ENCODE peak calls at places on chromosomes 5 and 9, in four cellular contexts. One of them, this sample, is unnamed.

GRCh38 chr5:34022131-34022705 is 14.4 kb upstream of the AMACR start:
- DNase-seq in K562: no peak
- DNase-seq in WTC11: no peak
- DNase-seq in HepG2: no peak
- DNase-seq in this sample: no peak

GRCh38 chr9:105119166-105119565 is 125.3 kb upstream of the SLC44A1 start:
- DNase-seq in K562: no peak
- DNase-seq in WTC11: no peak
- DNase-seq in HepG2: no peak
- DNase-seq in this sample: no peak

GRCh38 chr9:78577507-78577906 is 280.6 kb downstream of the PSAT1 start:
- DNase-seq in K562: no peak
- DNase-seq in WTC11: no peak
- DNase-seq in HepG2: no peak
- DNase-seq in this sample: no peak

GRCh38 chr5:96067902-96068614 is 106.4 kb upstream of the ELL2 start:
- DNase-seq in K562: peak; percentile 57
- DNase-seq in WTC11: no peak
- DNase-seq in HepG2: no peak
- DNase-seq in this sample: no peak

GRCh38 chr9:84230355-84231136 is 110.0 kb downstream of the SLC28A3 start:
- DNase-seq in K562: no peak
- DNase-seq in WTC11: no peak
- DNase-seq in HepG2: no peak
- DNase-seq in this sample: no peak

GRCh38 chr9:126902160-126902559 is 12.4 kb upstream of the RALGPS1 start:
- DNase-seq in K562: no peak
- DNase-seq in WTC11: no peak
- DNase-seq in HepG2: no peak
- DNase-seq in this sample: no peak

GRCh38 chr5:90289837-90290236 is 119.7 kb downstream of the CETN3 start:
- DNase-seq in K562: no peak
- DNase-seq in WTC11: no peak
- DNase-seq in HepG2: no peak
- DNase-seq in this sample: no peak

GRCh38 chr9:37239224-37239859 is 119.0 kb downstream of the ZCCHC7 start:
- DNase-seq in K562: no peak
- DNase-seq in WTC11: no peak
- DNase-seq in HepG2: peak; percentile 45
- DNase-seq in this sample: no peak

GRCh38 chr9:94946256-94946655 is 219.8 kb downstream of the AOPEP start:
- DNase-seq in K562: no peak
- DNase-seq in WTC11: no peak
- DNase-seq in HepG2: no peak
- DNase-seq in this sample: no peak

GRCh38 chr9:21964925-21965385 is 29.2 kb downstream of the CDKN2A start:
- DNase-seq in K562: no peak
- DNase-seq in WTC11: no peak
- DNase-seq in HepG2: no peak
- DNase-seq in this sample: no peak

GRCh38 chr5:369151-369939 is 47.8 kb downstream of the AHRR start:
- DNase-seq in K562: no peak
- DNase-seq in WTC11: peak; percentile 12
- DNase-seq in HepG2: no peak
- DNase-seq in this sample: no peak

GRCh38 chr9:120578614-120579013 is 1.4 kb downstream of the CDK5RAP2 start:
- DNase-seq in K562: no peak
- DNase-seq in WTC11: no peak
- DNase-seq in HepG2: no peak
- DNase-seq in this sample: no peak

GRCh38 chr9:100352727-100353505 is at the start of gene TEX10:
- DNase-seq in K562: peak; percentile 92
- DNase-seq in WTC11: peak; percentile 93
- DNase-seq in HepG2: peak; percentile 75
- DNase-seq in this sample: peak; percentile 95

GRCh38 chr5:80982093-80982492 is 21.9 kb downstream of the RASGRF2 start:
- DNase-seq in K562: no peak
- DNase-seq in WTC11: no peak
- DNase-seq in HepG2: no peak
- DNase-seq in this sample: no peak

GRCh38 chr5:116738270-116738947 is 163.8 kb upstream of the SEMA6A start:
- DNase-seq in K562: no peak
- DNase-seq in WTC11: no peak
- DNase-seq in HepG2: no peak
- DNase-seq in this sample: no peak

GRCh38 chr9:37574241-37574721 is 1.9 kb downstream of the FBXO10 start:
- DNase-seq in K562: no peak
- DNase-seq in WTC11: no peak
- DNase-seq in HepG2: no peak
- DNase-seq in this sample: peak; percentile 25

GRCh38 chr9:90921104-90921503 is 119.5 kb downstream of the SYK start:
- DNase-seq in K562: no peak
- DNase-seq in WTC11: no peak
- DNase-seq in HepG2: no peak
- DNase-seq in this sample: no peak

GRCh38 chr5:176934309-176934930 is 35.3 kb upstream of the HK3 start:
- DNase-seq in K562: no peak
- DNase-seq in WTC11: no peak
- DNase-seq in HepG2: no peak
- DNase-seq in this sample: no peak

GRCh38 chr9:137491735-137492432 is 32.8 kb upstream of the NSMF start:
- DNase-seq in K562: peak; percentile 74
- DNase-seq in WTC11: no peak
- DNase-seq in HepG2: no peak
- DNase-seq in this sample: no peak

GRCh38 chr9:100581661-100582060 is 3.8 kb downstream of the CAVIN4 start:
- DNase-seq in K562: no peak
- DNase-seq in WTC11: no peak
- DNase-seq in HepG2: no peak
- DNase-seq in this sample: no peak

GRCh38 chr9:100219347-100219746 is 120.3 kb downstream of the INVS start:
- DNase-seq in K562: no peak
- DNase-seq in WTC11: no peak
- DNase-seq in HepG2: no peak
- DNase-seq in this sample: no peak

GRCh38 chr9:92943062-92943616 is 4.2 kb upstream of the FGD3 start:
- DNase-seq in K562: no peak
- DNase-seq in WTC11: no peak
- DNase-seq in HepG2: no peak
- DNase-seq in this sample: no peak

GRCh38 chr9:90029996-90030395 is 425.2 kb downstream of the GADD45G start:
- DNase-seq in K562: no peak
- DNase-seq in WTC11: no peak
- DNase-seq in HepG2: no peak
- DNase-seq in this sample: no peak

GRCh38 chr9:38309324-38310195 is 82.9 kb upstream of the ALDH1B1 start:
- DNase-seq in K562: no peak
- DNase-seq in WTC11: no peak
- DNase-seq in HepG2: no peak
- DNase-seq in this sample: no peak

GRCh38 chr9:131204285-131204684 is 72.0 kb downstream of the FAM78A start:
- DNase-seq in K562: no peak
- DNase-seq in WTC11: peak; percentile 25
- DNase-seq in HepG2: no peak
- DNase-seq in this sample: no peak

GRCh38 chr5:1201327-1202025 is at the start of gene SLC6A19:
- DNase-seq in K562: peak; percentile 49
- DNase-seq in WTC11: no peak
- DNase-seq in HepG2: no peak
- DNase-seq in this sample: no peak

GRCh38 chr5:100505984-100506670 is 29.0 kb upstream of the FAM174A start:
- DNase-seq in K562: no peak
- DNase-seq in WTC11: no peak
- DNase-seq in HepG2: no peak
- DNase-seq in this sample: no peak

GRCh38 chr5:68239485-68239884 is 23.9 kb downstream of the PIK3R1 start:
- DNase-seq in K562: peak; percentile 62
- DNase-seq in WTC11: no peak
- DNase-seq in HepG2: peak; percentile 94
- DNase-seq in this sample: peak; percentile 20

GRCh38 chr5:10761842-10762165 is 770 bp upstream of the DAP start:
- DNase-seq in K562: peak; percentile 79
- DNase-seq in WTC11: no peak
- DNase-seq in HepG2: no peak
- DNase-seq in this sample: no peak

GRCh38 chr9:133276923-133277322 is 1.9 kb upstream of the ABO start:
- DNase-seq in K562: no peak
- DNase-seq in WTC11: no peak
- DNase-seq in HepG2: no peak
- DNase-seq in this sample: no peak

GRCh38 chr5:125798311-125798710 is 624.9 kb upstream of the GRAMD2B start:
- DNase-seq in K562: peak; percentile 4
- DNase-seq in WTC11: no peak
- DNase-seq in HepG2: no peak
- DNase-seq in this sample: no peak

GRCh38 chr5:3609120-3609681 is 13.6 kb downstream of the IRX1 start:
- DNase-seq in K562: no peak
- DNase-seq in WTC11: no peak
- DNase-seq in HepG2: no peak
- DNase-seq in this sample: no peak

GRCh38 chr9:37676411-37676830 is 25.7 kb downstream of the FRMPD1 start:
- DNase-seq in K562: no peak
- DNase-seq in WTC11: no peak
- DNase-seq in HepG2: no peak
- DNase-seq in this sample: no peak

GRCh38 chr9:6955251-6955921 is 197.6 kb downstream of the KDM4C start:
- DNase-seq in K562: no peak
- DNase-seq in WTC11: no peak
- DNase-seq in HepG2: peak; percentile 95
- DNase-seq in this sample: no peak

GRCh38 chr9:86775718-86776117 is 171.6 kb downstream of the GAS1 start:
- DNase-seq in K562: no peak
- DNase-seq in WTC11: no peak
- DNase-seq in HepG2: no peak
- DNase-seq in this sample: no peak

GRCh38 chr9:136700959-136701664 is 11.3 kb upstream of the DIPK1B start:
- DNase-seq in K562: peak; percentile 54
- DNase-seq in WTC11: no peak
- DNase-seq in HepG2: no peak
- DNase-seq in this sample: no peak

GRCh38 chr9:77864096-77864889 is 167.3 kb downstream of the GNAQ start:
- DNase-seq in K562: no peak
- DNase-seq in WTC11: no peak
- DNase-seq in HepG2: no peak
- DNase-seq in this sample: no peak

GRCh38 chr5:30040483-30041116 is 1152.9 kb upstream of the CDH6 start:
- DNase-seq in K562: peak; percentile 73
- DNase-seq in WTC11: peak; percentile 54
- DNase-seq in HepG2: peak; percentile 69
- DNase-seq in this sample: peak; percentile 39

GRCh38 chr9:8733096-8733954 is 933.7 kb upstream of the DMAC1 start:
- DNase-seq in K562: no peak
- DNase-seq in WTC11: peak; percentile 45
- DNase-seq in HepG2: no peak
- DNase-seq in this sample: peak; percentile 27

DNA sequence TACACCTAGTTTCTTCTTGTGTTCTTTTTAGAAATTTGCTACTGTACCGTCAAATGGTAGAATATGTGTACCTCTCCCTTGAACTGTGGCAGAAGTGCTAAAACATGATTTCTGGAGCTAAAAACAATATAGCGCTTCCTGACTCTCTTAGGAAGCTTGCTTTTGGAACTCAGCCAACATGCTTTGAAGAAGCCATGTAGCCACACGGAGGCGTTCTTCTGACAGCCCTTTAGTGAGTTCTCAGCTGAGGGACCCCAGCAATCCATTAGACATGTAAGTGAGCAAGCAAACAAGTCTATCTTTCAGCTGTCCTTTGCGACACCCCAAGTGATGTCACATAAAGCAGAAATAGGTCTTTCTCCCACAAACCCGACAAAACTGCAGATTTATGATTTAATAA is 917.0 kb downstream of the CDH9 start:
- DNase-seq in K562: peak; percentile 7
- DNase-seq in WTC11: peak; percentile 14
- DNase-seq in HepG2: peak; percentile 15
- DNase-seq in this sample: peak; percentile 8
- TF ChIP-seq ELF4 in K562: no peak
- TF ChIP-seq ELF4 in WTC11: no peak
- TF ChIP-seq ELF4 in HepG2: no peak
- TF ChIP-seq ELF4 in this sample: no peak

DNA sequence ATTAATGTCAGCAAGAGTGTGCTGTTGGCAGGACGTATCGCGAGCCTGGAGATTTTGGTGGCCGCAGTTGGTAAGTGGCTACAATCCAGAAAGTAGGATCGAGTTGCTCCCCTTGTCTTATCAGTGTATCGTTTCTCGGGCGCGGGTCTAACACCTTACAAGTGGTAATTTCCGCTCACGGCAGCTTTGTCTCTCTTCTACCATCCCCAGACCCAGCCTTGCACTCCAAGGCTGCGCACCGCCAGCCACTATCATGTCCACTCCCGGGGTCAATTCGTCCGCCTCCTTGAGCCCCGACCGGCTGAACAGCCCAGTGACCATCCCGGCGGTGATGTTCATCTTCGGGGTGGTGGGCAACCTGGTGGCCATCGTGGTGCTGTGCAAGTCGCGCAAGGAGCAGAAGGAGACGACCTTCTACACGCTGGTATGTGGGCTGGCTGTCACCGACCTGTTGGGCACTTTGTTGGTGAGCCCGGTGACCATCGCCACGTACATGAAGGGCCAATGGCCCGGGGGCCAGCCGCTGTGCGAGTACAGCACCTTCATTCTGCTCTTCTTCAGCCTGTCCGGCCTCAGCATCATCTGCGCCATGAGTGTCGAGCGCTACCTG is 1.1 kb downstream of the PTGER4 start:
- DNase-seq in K562: no peak
- DNase-seq in WTC11: peak; percentile 42
- DNase-seq in HepG2: no peak
- DNase-seq in this sample: no peak
- TF ChIP-seq ELF4 in K562: no peak
- TF ChIP-seq ELF4 in WTC11: no peak
- TF ChIP-seq ELF4 in HepG2: no peak
- TF ChIP-seq ELF4 in this sample: no peak

GRCh38 chr5:32042571-32042970 is 131.5 kb downstream of the GOLPH3 start:
- DNase-seq in K562: no peak
- DNase-seq in WTC11: no peak
- DNase-seq in HepG2: no peak
- DNase-seq in this sample: no peak

GRCh38 chr5:32047056-32047455 is 127.1 kb downstream of the GOLPH3 start:
- DNase-seq in K562: no peak
- DNase-seq in WTC11: no peak
- DNase-seq in HepG2: no peak
- DNase-seq in this sample: no peak

GRCh38 chr5:32044904-32045303 is 129.2 kb downstream of the GOLPH3 start:
- DNase-seq in K562: no peak
- DNase-seq in WTC11: no peak
- DNase-seq in HepG2: no peak
- DNase-seq in this sample: no peak
- TF ChIP-seq ELF4 in K562: no peak
- TF ChIP-seq ELF4 in WTC11: no peak
- TF ChIP-seq ELF4 in HepG2: no peak
- TF ChIP-seq ELF4 in this sample: no peak

GRCh38 chr5:103092676-103093075 is 27.3 kb downstream of the GIN1 start:
- DNase-seq in K562: no peak
- DNase-seq in WTC11: no peak
- DNase-seq in HepG2: no peak
- DNase-seq in this sample: no peak
- TF ChIP-seq ELF4 in K562: no peak
- TF ChIP-seq ELF4 in WTC11: no peak
- TF ChIP-seq ELF4 in HepG2: no peak
- TF ChIP-seq ELF4 in this sample: no peak

This sample was measured in HEK293T.